ENCODE peak calls at places on chromosome 6, in five cellular contexts. I, B, W, D and C are unnamed samples.

GRCh38 chr6:74289881-74290280 is 593.9 kb downstream of the CD109 start:
- DNase-seq in W (no peak), B (no peak), D (no peak), I (no peak), C (no peak)

GRCh38 chr6:150025201-150025917 is at the start of gene RAET1L:
- DNase-seq in D (no peak), W (peak), B (no peak), I (no peak), C (no peak)

GRCh38 chr6:14353798-14354197 is 236.2 kb downstream of the CD83 start:
- DNase-seq in B (no peak), I (no peak), W (no peak), D (no peak), C (no peak)

GRCh38 chr6:81834141-81834621 is 81.7 kb upstream of the TENT5A start:
- DNase-seq in B (no peak), I (no peak), D (no peak), W (peak), C (no peak)

GRCh38 chr6:1395496-1395895 is 6.1 kb downstream of the FOXF2 start:
- DNase-seq in W (no peak), D (no peak), B (no peak), I (no peak), C (no peak)

GRCh38 chr6:100464910-100465700 is at the start of gene SIM1:
- DNase-seq in W (peak), D (no peak), I (no peak), B (peak), C (no peak)

GRCh38 chr6:53564401-53565065 is 19.6 kb upstream of the GCLC start:
- DNase-seq in D (no peak), B (no peak), I (no peak), W (no peak), C (no peak)

GRCh38 chr6:115001726-115002436 is 659.1 kb upstream of the HS3ST5 start:
- DNase-seq in D (no peak), B (no peak), W (no peak), I (no peak), C (no peak)

GRCh38 chr6:118660218-118660569 is 8.8 kb upstream of the CEP85L start:
- DNase-seq in I (peak), B (no peak), W (peak), D (no peak), C (no peak)

GRCh38 chr6:18362058-18362561 is 25.0 kb upstream of the RNF144B start:
- DNase-seq in I (no peak), B (no peak), W (no peak), D (no peak), C (no peak)

GRCh38 chr6:80605165-80605989 is 498.9 kb downstream of the BCKDHB start:
- DNase-seq in I (no peak), D (no peak), W (no peak), B (no peak), C (no peak)

GRCh38 chr6:43274916-43275597 is 23.0 kb upstream of the SLC22A7 start:
- DNase-seq in I (no peak), B (no peak), D (no peak), W (no peak), C (no peak)

GRCh38 chr6:148365037-148365436 is 22.4 kb downstream of the SASH1 start:
- DNase-seq in I (no peak), W (no peak), D (no peak), B (no peak), C (no peak)

GRCh38 chr6:151448623-151449022 is 3.3 kb downstream of the RMND1 start:
- DNase-seq in D (no peak), W (no peak), I (no peak), B (no peak), C (no peak)
- TF ChIP-seq CTCF in D (no peak), W (no peak), I (no peak), B (peak), C (no peak)

GRCh38 chr6:128554302-128554701 is 33.9 kb upstream of the PTPRK start:
- DNase-seq in W (peak), D (no peak), B (no peak), I (no peak), C (no peak)
- TF ChIP-seq CTCF in W (no peak), D (no peak), B (no peak), I (no peak), C (no peak)

GRCh38 chr6:137097057-137097456 is 52.3 kb upstream of the IL20RA start:
- DNase-seq in W (no peak), B (no peak), D (no peak), I (no peak), C (no peak)

GRCh38 chr6:137095093-137095492 is 50.3 kb upstream of the IL20RA start:
- DNase-seq in B (no peak), W (no peak), I (no peak), D (no peak), C (no peak)

GRCh38 chr6:137094411-137095008 is 49.7 kb upstream of the IL20RA start:
- DNase-seq in W (peak), D (peak), I (peak), B (peak), C (peak)

GRCh38 chr6:137097526-137097925 is 52.8 kb upstream of the IL20RA start:
- DNase-seq in D (no peak), W (no peak), I (no peak), B (no peak), C (no peak)

GRCh38 chr6:137095651-137096238 is 51.0 kb upstream of the IL20RA start:
- DNase-seq in D (peak), I (no peak), W (no peak), B (no peak), C (no peak)
- TF ChIP-seq CTCF in D (no peak), I (no peak), W (no peak), B (no peak), C (no peak)

DNA sequence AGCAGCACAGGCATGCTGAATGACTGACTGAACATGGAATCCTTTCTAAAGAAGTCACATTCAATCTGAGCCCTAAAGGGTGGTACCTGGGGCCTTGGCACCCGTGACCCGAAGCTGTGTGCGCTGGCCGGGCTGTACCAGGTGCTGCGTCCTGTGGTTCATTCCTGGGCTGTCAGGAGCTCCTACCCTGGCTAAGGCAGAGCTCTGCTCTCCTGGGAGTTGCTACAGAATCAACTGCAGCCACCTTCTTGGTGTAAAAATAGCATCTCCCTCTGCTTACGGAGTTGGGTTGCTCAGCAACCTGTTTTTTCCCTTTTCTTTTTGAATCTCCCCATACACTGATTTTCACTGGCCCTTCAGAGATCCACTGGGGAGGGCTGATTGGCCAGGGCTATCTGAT is 236.6 kb upstream of the PDE10A start:
- DNase-seq in B (no peak), I (no peak), D (no peak), W (no peak), C (no peak)
- TF ChIP-seq CTCF in B (no peak), I (no peak), D (no peak), W (no peak), C (no peak)

GRCh38 chr6:117346142-117346930 is 79.4 kb downstream of the ROS1 start:
- DNase-seq in D (no peak), B (no peak), W (no peak), I (no peak), C (no peak)
- TF ChIP-seq CTCF in D (peak), B (peak), W (no peak), I (peak), C (peak)

GRCh38 chr6:34722451-34722850 is 25.9 kb upstream of the ILRUN start:
- DNase-seq in B (no peak), W (no peak), D (no peak), I (no peak), C (no peak)

GRCh38 chr6:34718867-34719441 is 22.4 kb upstream of the ILRUN start:
- DNase-seq in I (no peak), W (no peak), B (no peak), D (no peak), C (no peak)

GRCh38 chr6:34714663-34715062 is 18.1 kb upstream of the ILRUN start:
- DNase-seq in D (no peak), I (no peak), B (no peak), W (no peak), C (no peak)

GRCh38 chr6:34723203-34723602 is 26.6 kb upstream of the ILRUN start:
- DNase-seq in I (no peak), B (no peak), W (no peak), D (no peak), C (no peak)

GRCh38 chr6:34717466-34717865 is 20.9 kb upstream of the ILRUN start:
- DNase-seq in I (no peak), W (no peak), D (no peak), B (no peak), C (no peak)
- TF ChIP-seq CTCF in I (no peak), W (no peak), D (no peak), B (no peak), C (no peak)

GRCh38 chr6:166467436-166468000 is 84.8 kb upstream of the MPC1 start:
- DNase-seq in D (no peak), W (no peak), I (no peak), B (peak), C (no peak)

GRCh38 chr6:166464068-166464410 is 81.3 kb upstream of the MPC1 start:
- DNase-seq in B (no peak), I (no peak), D (no peak), W (no peak), C (no peak)

GRCh38 chr6:166464418-166465400 is 82.0 kb upstream of the MPC1 start:
- DNase-seq in B (no peak), D (no peak), W (no peak), I (no peak), C (no peak)

GRCh38 chr6:166466178-166467122 is 83.7 kb upstream of the MPC1 start:
- DNase-seq in I (no peak), B (no peak), D (no peak), W (no peak), C (no peak)

GRCh38 chr6:166465671-166466087 is 82.9 kb upstream of the MPC1 start:
- DNase-seq in I (no peak), D (no peak), W (no peak), B (no peak), C (no peak)
- TF ChIP-seq CTCF in I (no peak), D (peak), W (no peak), B (no peak), C (no peak)

DNA sequence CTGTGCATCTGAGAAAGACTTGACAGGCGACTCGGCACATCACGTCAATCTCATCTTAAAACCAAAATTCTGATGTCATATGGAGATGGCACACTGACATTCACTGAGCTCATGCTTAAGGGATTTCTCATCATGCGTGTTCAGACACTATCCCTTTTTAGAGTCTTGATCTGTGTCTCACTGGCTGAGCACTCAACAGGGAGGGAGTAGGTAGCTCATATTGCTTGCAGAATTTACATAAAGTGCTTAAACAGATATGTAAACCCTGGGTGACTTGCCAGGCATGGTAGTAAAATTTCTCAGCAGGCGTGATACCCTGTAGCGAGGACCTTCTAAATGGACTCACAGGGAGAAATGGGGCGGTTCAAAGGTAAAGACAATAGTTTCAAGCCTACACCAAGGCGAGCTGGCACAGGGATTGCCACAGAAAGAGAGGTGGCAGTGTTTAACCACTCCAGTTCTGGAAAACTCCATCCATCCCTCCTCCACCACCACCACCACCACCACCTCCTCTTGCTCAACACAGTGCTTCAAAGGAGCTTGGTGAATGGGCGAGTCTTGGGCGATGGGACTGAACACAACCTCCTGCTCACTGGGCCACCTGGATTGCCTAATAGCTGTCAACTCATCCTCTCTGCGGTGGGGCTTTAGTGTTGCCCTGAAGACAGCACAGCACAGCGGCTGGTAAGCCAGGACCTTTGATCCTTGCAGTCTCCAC is 330.4 kb downstream of the TFAP2A start:
- DNase-seq in B (no peak), D (no peak), I (no peak), W (no peak), C (no peak)
- TF ChIP-seq CTCF in B (peak), D (no peak), I (no peak), W (no peak), C (no peak)